ENCODE peak calls at places on chromosomes 13 and 19, in five cellular contexts. Z is astrocyte of the spinal cord, R is transverse colon, B is hepatocyte, K is cardiac muscle cell. J is an unnamed sample.

GRCh38 chr13:102097708-102098107 is 304.1 kb downstream of the FGF14 start:
- DNase-seq in Z (no peak), K (no peak), B (no peak), R (no peak), J (no peak)

GRCh38 chr13:32645854-32646253 is 59.6 kb downstream of the PDS5B start:
- DNase-seq in R (no peak), B (no peak), Z (no peak), K (no peak), J (no peak)

GRCh38 chr19:51158474-51159129 is 16.5 kb downstream of the SIGLEC7 start:
- DNase-seq in K (peak), B (peak), Z (no peak), R (peak), J (no peak)

GRCh38 chr19:41341669-41342490 is 11.8 kb downstream of the TGFB1 start:
- DNase-seq in B (no peak), Z (no peak), R (peak), K (no peak), J (no peak)

GRCh38 chr19:11168568-11168967 is 13.0 kb upstream of the SPC24 start:
- DNase-seq in K (peak), R (no peak), B (no peak), Z (peak), J (peak)

GRCh38 chr13:98405107-98405571 is 171.8 kb downstream of the STK24 start:
- DNase-seq in B (peak), K (peak), Z (peak), R (no peak), J (no peak)

GRCh38 chr13:59447846-59448620 is 715.7 kb downstream of the DIAPH3 start:
- DNase-seq in Z (peak), K (peak), R (no peak), B (no peak), J (peak)

GRCh38 chr19:43674630-43674982 is 4.6 kb upstream of the PLAUR start:
- DNase-seq in K (peak), R (no peak), B (no peak), Z (no peak), J (no peak)

GRCh38 chr13:44364601-44365000 is 9.0 kb upstream of the SERP2 start:
- DNase-seq in Z (peak), R (no peak), K (peak), B (no peak), J (no peak)

GRCh38 chr19:45640849-45641273 is 1.7 kb upstream of the EML2 start:
- DNase-seq in Z (no peak), B (peak), K (no peak), R (peak), J (no peak)

GRCh38 chr13:51276684-51277083 is 54.5 kb downstream of the FAM124A start:
- DNase-seq in R (peak), Z (no peak), K (peak), B (peak), J (no peak)

GRCh38 chr13:90105276-90105675 is 1242.2 kb upstream of the MIR17HG start:
- DNase-seq in R (no peak), K (peak), B (no peak), Z (peak), J (peak)

GRCh38 chr13:40119852-40120251 is 464.4 kb downstream of the COG6 start:
- DNase-seq in R (no peak), K (no peak), B (no peak), Z (no peak), J (no peak)

GRCh38 chr19:56167064-56167578 is 8.7 kb upstream of the GALP start:
- DNase-seq in Z (no peak), B (peak), K (peak), R (no peak), J (no peak)

GRCh38 chr13:77918391-77919261 is at the start of gene EDNRB:
- DNase-seq in B (peak), R (peak), Z (peak), K (peak), J (peak)

GRCh38 chr19:44712864-44713515 is 14.0 kb downstream of the CEACAM16 start:
- DNase-seq in R (no peak), Z (no peak), B (no peak), K (no peak), J (no peak)

GRCh38 chr13:32381539-32381938 is 46.4 kb downstream of the N4BP2L1 start:
- DNase-seq in Z (peak), R (no peak), B (peak), K (peak), J (peak)

GRCh38 chr13:108700421-108701170 is 71.2 kb downstream of the MYO16 start:
- DNase-seq in B (peak), R (no peak), K (no peak), Z (peak), J (peak)

GRCh38 chr19:2491130-2491801 is 15.3 kb downstream of the GADD45B start:
- DNase-seq in K (peak), Z (peak), R (peak), B (peak), J (peak)

GRCh38 chr13:90293793-90294361 is 1053.6 kb upstream of the MIR17HG start:
- DNase-seq in Z (no peak), R (no peak), B (no peak), K (no peak), J (no peak)

GRCh38 chr13:112696001-112696868 is 6.4 kb downstream of the ATP11A start:
- DNase-seq in Z (no peak), B (no peak), R (no peak), K (no peak), J (no peak)

GRCh38 chr13:114101325-114101821 is 31.1 kb downstream of the RASA3 start:
- DNase-seq in Z (no peak), B (no peak), R (peak), K (no peak), J (no peak)

GRCh38 chr19:32232449-32232848 is 113.0 kb upstream of the ZNF507 start:
- DNase-seq in B (no peak), Z (no peak), K (no peak), R (no peak), J (no peak)

GRCh38 chr13:40765602-40766001 is 5.4 kb downstream of the MRPS31 start:
- DNase-seq in Z (no peak), K (no peak), B (no peak), R (no peak), J (no peak)

GRCh38 chr13:90585392-90585791 is 762.1 kb upstream of the MIR17HG start:
- DNase-seq in B (no peak), R (no peak), K (no peak), Z (no peak), J (no peak)

GRCh38 chr13:69935043-69935442 is 172.6 kb upstream of the ATXN8OS start:
- DNase-seq in R (no peak), Z (no peak), K (no peak), B (no peak), J (no peak)

GRCh38 chr13:112131081-112131739 is 64.3 kb downstream of the SOX1 start:
- DNase-seq in Z (no peak), R (no peak), K (no peak), B (no peak), J (no peak)

GRCh38 chr19:46446021-46446420 is 17.3 kb upstream of the PNMA8C start:
- DNase-seq in B (no peak), K (no peak), Z (no peak), R (no peak), J (no peak)

GRCh38 chr19:48796468-48797083 is 14.3 kb downstream of the BCAT2 start:
- DNase-seq in Z (no peak), R (no peak), K (no peak), B (no peak), J (no peak)

GRCh38 chr19:12163841-12164240 is 945 bp downstream of the ZNF136 start:
- DNase-seq in R (no peak), Z (peak), B (peak), K (no peak), J (no peak)

GRCh38 chr13:97367016-97367415 is 67.0 kb upstream of the RAP2A start:
- DNase-seq in K (peak), R (no peak), Z (peak), B (no peak), J (peak)

GRCh38 chr19:38583219-38583984 is 34.4 kb downstream of the MAP4K1 start:
- DNase-seq in Z (no peak), R (peak), K (no peak), B (no peak), J (no peak)

GRCh38 chr13:46317120-46317519 is 69.9 kb downstream of the RUBCNL start:
- DNase-seq in B (no peak), K (peak), Z (peak), R (no peak), J (no peak)

GRCh38 chr13:100214886-100215285 is 126.0 kb downstream of the PCCA start:
- DNase-seq in Z (peak), K (peak), R (no peak), B (no peak), J (no peak)

GRCh38 chr13:108609353-108609752 is 20.1 kb upstream of the MYO16 start:
- DNase-seq in B (peak), Z (peak), R (no peak), K (peak), J (peak)

GRCh38 chr19:53991224-53992113 is at the start of gene CACNG6:
- DNase-seq in Z (no peak), B (peak), K (peak), R (no peak), J (no peak)

GRCh38 chr13:45327253-45327954 is 13.6 kb downstream of the TPT1 start:
- DNase-seq in K (no peak), R (no peak), B (no peak), Z (no peak), J (no peak)

GRCh38 chr13:20101467-20102316 is 59.2 kb downstream of the GJA3 start:
- DNase-seq in B (no peak), Z (no peak), K (no peak), R (no peak), J (no peak)

GRCh38 chr13:32902898-32903297 is 113.3 kb upstream of the KL start:
- DNase-seq in R (peak), Z (peak), K (peak), B (no peak), J (peak)

GRCh38 chr19:40281381-40282208 is 3.5 kb downstream of the AKT2 start:
- DNase-seq in K (no peak), Z (no peak), R (no peak), B (no peak), J (no peak)

GRCh38 chr19:5048727-5049553 is 80.0 kb downstream of the KDM4B start:
- DNase-seq in K (peak), B (peak), Z (peak), R (peak), J (peak)

GRCh38 chr19:5049561-5049960 is 80.6 kb downstream of the KDM4B start:
- DNase-seq in K (no peak), B (no peak), R (no peak), Z (no peak), J (no peak)

GRCh38 chr19:5046339-5047039 is 77.6 kb downstream of the KDM4B start:
- DNase-seq in K (no peak), B (peak), Z (peak), R (peak), J (no peak)

GRCh38 chr19:5047251-5047935 is 78.5 kb downstream of the KDM4B start:
- DNase-seq in B (no peak), K (no peak), R (no peak), Z (no peak), J (no peak)

GRCh38 chr19:5048091-5048726 is 79.3 kb downstream of the KDM4B start:
- DNase-seq in R (peak), Z (peak), B (peak), K (peak), J (peak)
- H3K4me3 ChIP-seq in R (no peak), Z (no peak), B (no peak), K (no peak), J (no peak)

DNA sequence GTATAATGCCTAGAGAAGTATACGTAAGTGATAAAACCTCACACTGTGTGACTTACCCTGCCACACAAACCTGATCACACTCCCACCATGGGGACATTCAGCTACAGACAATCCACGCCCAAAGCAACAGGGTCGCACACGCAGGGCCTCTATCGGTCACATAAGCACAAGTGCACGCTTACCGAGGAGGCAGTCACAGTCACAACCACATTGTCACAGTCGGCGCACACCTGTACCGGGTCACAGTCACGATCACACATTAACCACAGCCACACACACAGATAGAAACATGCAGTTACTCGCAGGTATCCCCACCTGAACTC is 584 bp downstream of the ZNF566 start:
- DNase-seq in Z (peak), K (no peak), R (no peak), B (peak), J (no peak)
- TF ChIP-seq CTCF in Z (no peak), K (no peak), R (no peak), B (no peak), J (no peak)

GRCh38 chr19:55146078-55146647 is 2.8 kb downstream of the TNNT1 start:
- DNase-seq in B (no peak), R (no peak), Z (no peak), K (peak), J (no peak)
- H3K4me3 ChIP-seq in B (no peak), R (no peak), Z (no peak), K (peak), J (no peak)

GRCh38 chr19:1282588-1283206 is 3.0 kb upstream of the EFNA2 start:
- DNase-seq in K (no peak), B (no peak), Z (no peak), R (no peak), J (no peak)
- TF ChIP-seq CTCF in K (no peak), B (no peak), Z (no peak), R (no peak), J (no peak)

GRCh38 chr13:85541476-85541875 is 257.7 kb downstream of the SLITRK6 start:
- DNase-seq in R (no peak), Z (no peak), B (no peak), K (no peak), J (no peak)

GRCh38 chr13:85544756-85545155 is 254.5 kb downstream of the SLITRK6 start:
- DNase-seq in Z (no peak), R (no peak), B (no peak), K (no peak), J (no peak)

GRCh38 chr13:85538957-85539356 is 260.3 kb downstream of the SLITRK6 start:
- DNase-seq in R (no peak), Z (no peak), K (no peak), B (no peak), J (no peak)

DNA sequence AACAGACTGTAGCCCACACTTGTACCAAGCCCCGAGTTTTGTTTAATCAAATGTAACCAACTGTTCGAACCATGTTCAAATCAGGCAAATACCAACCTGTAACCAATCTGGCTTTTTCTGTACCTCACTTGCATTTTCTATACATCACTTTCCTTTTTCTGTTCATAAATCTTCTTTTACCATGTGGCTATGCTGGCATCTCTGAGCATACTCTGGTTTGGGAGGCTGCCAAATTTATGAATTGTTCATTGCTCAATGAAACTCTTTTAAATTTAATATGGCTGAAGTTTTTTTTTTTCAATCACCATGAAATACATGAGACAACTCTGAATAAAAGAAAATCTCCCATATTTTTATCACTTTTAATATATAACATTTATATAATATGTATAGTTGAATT is 256.1 kb downstream of the SLITRK6 start:
- DNase-seq in R (no peak), B (no peak), K (peak), Z (no peak), J (peak)
- H3K4me3 ChIP-seq in R (no peak), B (no peak), K (no peak), Z (no peak), J (no peak)

GRCh38 chr13:92224052-92224821 is 825.8 kb downstream of the GPC5 start:
- DNase-seq in Z (peak), B (peak), K (peak), R (no peak), J (peak)

GRCh38 chr13:92225861-92226260 is 827.4 kb downstream of the GPC5 start:
- DNase-seq in Z (no peak), B (no peak), K (peak), R (no peak), J (no peak)

GRCh38 chr13:92221916-92222315 is 823.5 kb downstream of the GPC5 start:
- DNase-seq in Z (no peak), B (peak), R (no peak), K (no peak), J (no peak)

DNA sequence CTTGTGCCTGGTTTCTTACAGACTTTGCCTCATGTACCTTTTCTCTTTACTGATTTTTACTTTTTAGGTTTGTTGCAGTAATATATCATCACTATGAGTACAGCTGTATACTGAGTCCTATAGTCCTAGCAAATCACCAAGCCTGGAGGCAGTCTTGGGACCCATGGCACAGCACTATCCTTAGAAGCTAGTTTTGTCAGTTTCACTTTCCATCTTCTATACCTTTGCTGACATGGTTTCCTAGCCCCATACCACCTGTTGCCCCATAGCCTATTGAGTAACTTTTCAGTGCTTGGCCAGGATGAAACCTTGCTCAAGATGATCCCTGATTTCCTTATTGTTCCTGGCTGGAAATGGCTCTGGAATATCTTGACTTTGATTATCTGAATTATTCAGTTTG is 826.4 kb downstream of the GPC5 start:
- DNase-seq in K (no peak), B (peak), Z (no peak), R (no peak), J (no peak)
- TF ChIP-seq CTCF in K (no peak), B (no peak), Z (no peak), R (no peak), J (no peak)

GRCh38 chr19:681029-681626 is 4.9 kb downstream of the FSTL3 start:
- DNase-seq in K (no peak), Z (no peak), B (peak), R (peak), J (no peak)
- H3K4me3 ChIP-seq in K (peak), Z (no peak), B (no peak), R (no peak), J (peak)

GRCh38 chr19:29478578-29479565 is 46.9 kb upstream of the VSTM2B start:
- DNase-seq in K (no peak), R (no peak), B (peak), Z (no peak), J (no peak)
- TF ChIP-seq CTCF in K (peak), R (no peak), B (peak), Z (no peak), J (peak)

J was measured in astrocyte of the cerebellum.